ENCODE peak calls at places on chromosomes 1 and 21, in five cellular contexts. K, G, F, T and R are unnamed samples.
A peak's percentile ranks its signal among the peaks of the same experiment; 100 is the strongest.

GRCh38 chr1:35605071-35605881 is 32.2 kb downstream of the TFAP2E start:
- DNase-seq in T (no peak), G (peak; percentile 47), K (peak; percentile 55), F (no peak), R (no peak)

GRCh38 chr1:178740924-178741323 is 15.9 kb downstream of the RALGPS2 start:
- DNase-seq in K (no peak), F (no peak), G (no peak), T (no peak), R (no peak)

GRCh38 chr1:67722292-67722944 is 37.4 kb downstream of the GADD45A start:
- DNase-seq in T (no peak), F (no peak), G (peak; percentile 50), K (no peak), R (no peak)

GRCh38 chr1:245961137-245961540 is 545.9 kb downstream of the SMYD3 start:
- DNase-seq in F (no peak), G (peak; percentile 47), T (no peak), K (no peak), R (no peak)

GRCh38 chr1:217311766-217312165 is 319.1 kb downstream of the GPATCH2 start:
- DNase-seq in K (no peak), T (no peak), G (peak; percentile 44), F (no peak), R (no peak)

GRCh38 chr1:113456967-113457366 is 66.7 kb downstream of the MAGI3 start:
- DNase-seq in K (peak; percentile 96), F (no peak), G (peak; percentile 93), T (peak; percentile 90), R (no peak)

GRCh38 chr1:34695580-34695979 is 59.3 kb upstream of the GJB5 start:
- DNase-seq in K (no peak), F (no peak), G (no peak), T (no peak), R (no peak)

GRCh38 chr21:29423051-29423450 is 124.3 kb downstream of the BACH1 start:
- DNase-seq in K (no peak), F (no peak), T (no peak), G (no peak), R (no peak)

GRCh38 chr1:181972256-181972655 is 89.3 kb downstream of the ZNF648 start:
- DNase-seq in F (no peak), G (no peak), K (no peak), T (no peak), R (no peak)

GRCh38 chr1:46517932-46518498 is 28.4 kb downstream of the DMBX1 start:
- DNase-seq in G (no peak), F (no peak), K (no peak), T (no peak), R (no peak)

GRCh38 chr21:46420241-46421190 is 38.2 kb upstream of the DIP2A start:
- DNase-seq in G (no peak), K (no peak), T (no peak), F (no peak), R (no peak)

GRCh38 chr1:37147397-37147831 is 113.1 kb upstream of the GRIK3 start:
- DNase-seq in G (no peak), K (no peak), T (no peak), F (peak; percentile 16), R (no peak)

GRCh38 chr1:245901565-245901964 is 605.5 kb downstream of the SMYD3 start:
- DNase-seq in T (no peak), K (no peak), G (peak; percentile 20), F (no peak), R (no peak)

GRCh38 chr1:198435044-198435443 is 105.4 kb downstream of the ATP6V1G3 start:
- DNase-seq in K (no peak), G (peak; percentile 20), T (no peak), F (no peak), R (no peak)

DNA sequence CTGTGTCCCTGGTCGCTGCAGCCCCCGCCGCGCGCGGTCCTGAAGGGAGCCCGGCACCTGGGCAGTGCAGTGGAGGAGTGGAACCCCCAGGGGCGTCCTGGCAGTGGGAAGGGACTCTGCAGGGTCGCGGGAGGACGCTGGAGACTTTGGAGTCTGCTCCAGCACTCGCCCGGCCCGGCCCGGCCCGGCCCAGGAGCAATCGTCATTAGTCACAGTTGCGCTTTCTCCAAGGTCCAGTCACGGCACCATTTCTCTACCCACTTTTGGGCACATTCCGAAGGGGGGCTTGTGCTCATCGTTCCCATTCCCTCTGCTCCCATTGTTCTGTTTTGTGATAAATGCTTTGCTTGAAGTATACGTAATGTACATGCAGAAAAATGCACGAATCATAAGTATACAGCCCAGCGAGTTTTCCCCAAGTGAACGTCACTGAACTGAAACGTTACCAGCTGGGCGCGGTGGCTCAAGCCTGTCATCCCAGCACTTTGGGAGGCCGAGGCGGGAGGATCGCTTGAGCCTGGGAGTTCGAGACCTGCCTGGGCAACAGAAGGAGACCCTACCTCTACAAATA is 996 bp downstream of the THAP3 start:
- DNase-seq in K (no peak), G (peak; percentile 54), F (no peak), T (no peak), R (no peak)
- TF ChIP-seq CTCF in K (no peak), G (no peak), F (no peak), T (no peak), R (no peak)

GRCh38 chr1:98749152-98749756 is 87.7 kb downstream of the SNX7 start:
- DNase-seq in F (no peak), G (peak; percentile 17), T (no peak), K (peak; percentile 3), R (no peak)
- TF ChIP-seq CTCF in F (peak; percentile 71), G (peak; percentile 45), T (peak; percentile 22), K (peak; percentile 14), R (peak; percentile 33)

DNA sequence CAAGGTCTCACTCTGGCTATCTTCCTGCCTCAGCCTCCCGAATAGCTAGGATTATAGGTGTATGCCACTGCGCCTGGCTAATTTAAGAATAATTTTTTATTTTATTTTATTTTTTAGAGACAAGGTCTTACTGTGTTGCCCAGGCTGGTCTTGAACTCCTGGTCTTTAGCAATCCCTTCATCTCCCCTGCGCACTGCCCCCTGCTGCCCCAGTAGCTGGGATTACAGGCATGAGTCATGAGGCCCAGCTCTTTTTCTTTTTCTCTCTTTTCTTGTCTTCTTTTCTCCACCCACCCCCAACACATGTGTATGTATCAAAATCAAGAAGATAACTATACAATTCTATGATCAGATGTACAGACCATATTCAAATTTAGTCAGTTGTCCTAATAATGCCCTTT is 87.2 kb downstream of the PEX14 start:
- DNase-seq in F (no peak), T (peak; percentile 16), G (no peak), K (no peak), R (no peak)
- TF ChIP-seq CTCF in F (peak; percentile 23), T (peak; percentile 14), G (peak; percentile 24), K (no peak), R (no peak)

GRCh38 chr1:212950243-212951057 is at the start of gene VASH2:
- DNase-seq in G (peak; percentile 76), F (peak; percentile 82), K (peak; percentile 23), T (peak; percentile 57), R (peak; percentile 61)

GRCh38 chr1:212952596-212952995 is 2.3 kb downstream of the VASH2 start:
- DNase-seq in F (no peak), K (no peak), G (no peak), T (no peak), R (no peak)

GRCh38 chr1:212954514-212954913 is 4.2 kb downstream of the VASH2 start:
- DNase-seq in K (no peak), T (no peak), G (no peak), F (no peak), R (no peak)

GRCh38 chr1:212949771-212950170 is 570 bp upstream of the VASH2 start:
- DNase-seq in T (no peak), G (no peak), K (no peak), F (no peak), R (no peak)

GRCh38 chr1:212951058-212951923 is 950 bp downstream of the VASH2 start:
- DNase-seq in T (no peak), F (no peak), K (no peak), G (no peak), R (no peak)
- TF ChIP-seq CTCF in T (no peak), F (no peak), K (no peak), G (no peak), R (no peak)

GRCh38 chr21:39390212-39390765 is 41.4 kb upstream of the HMGN1 start:
- DNase-seq in K (no peak), F (no peak), G (no peak), T (no peak), R (no peak)
- TF ChIP-seq CTCF in K (peak; percentile 18), F (peak; percentile 46), G (no peak), T (no peak), R (no peak)